ENCODE peak calls at places on chromosomes 13 and 19, in nine cellular contexts. H is T-helper 17 cell; N is germinal center; O is bronchial epithelial cell; C is left lobe of liver; T is GF-D8; U is endodermal cell; S is stimulated activated CD4-positive, alpha-beta T cell treated with anti-CD3 and anti-CD28 coated beads, TNF-alpha, amount 100 ng/mL, for 24 hours; A is hepatic stellate cell. Z is an unnamed sample.

GRCh38 chr13:96403241-96403640 is 313.3 kb downstream of the HS6ST3 start:
- DNase-seq in S (no peak), A (no peak), O (no peak), N (no peak), C (no peak), U (no peak), T (no peak), H (no peak), Z (no peak)

GRCh38 chr13:72788831-72789230 is 6.9 kb downstream of the PIBF1 start:
- DNase-seq in C (no peak), T (peak; percentile 18), A (no peak), U (no peak), N (no peak), H (no peak), O (no peak), S (no peak), Z (no peak)

GRCh38 chr19:3873151-3873550 is 4.3 kb upstream of the ZFR2 start:
- DNase-seq in S (no peak), C (no peak), N (no peak), O (no peak), H (no peak), T (no peak), U (no peak), A (no peak), Z (no peak)

GRCh38 chr13:30905932-30906383 is at the start of gene MEDAG:
- DNase-seq in U (no peak), T (no peak), S (no peak), N (no peak), H (no peak), A (peak; percentile 48), C (no peak), O (peak; percentile 18), Z (no peak)

GRCh38 chr19:50190439-50190891 is 13.0 kb upstream of the MYH14 start:
- DNase-seq in O (no peak), S (no peak), T (no peak), C (no peak), N (no peak), U (no peak), A (no peak), H (no peak), Z (no peak)

GRCh38 chr19:18021121-18021755 is 13.3 kb downstream of the ARRDC2 start:
- DNase-seq in N (no peak), U (no peak), O (peak; percentile 67), A (peak; percentile 90), T (no peak), S (peak; percentile 57), H (peak; percentile 70), C (peak; percentile 77), Z (no peak)

GRCh38 chr13:106416645-106417044 is 118.8 kb downstream of the EFNB2 start:
- DNase-seq in H (no peak), T (no peak), U (no peak), C (no peak), O (no peak), N (no peak), S (no peak), A (no peak), Z (no peak)

GRCh38 chr13:59172076-59172475 is 991.7 kb downstream of the DIAPH3 start:
- DNase-seq in U (no peak), O (no peak), T (no peak), N (no peak), C (no peak), A (no peak), S (no peak), H (no peak), Z (no peak)

GRCh38 chr13:28045861-28046260 is 54.5 kb downstream of the FLT3 start:
- DNase-seq in S (no peak), H (no peak), C (no peak), O (no peak), T (no peak), N (no peak), A (no peak), U (no peak), Z (no peak)

GRCh38 chr13:73336789-73337188 is 278.0 kb downstream of the KLF5 start:
- DNase-seq in H (no peak), N (no peak), O (peak; percentile 97), U (no peak), S (no peak), A (no peak), C (no peak), T (no peak), Z (no peak)

GRCh38 chr19:7909471-7910067 is 5.1 kb upstream of the TGFBR3L start:
- DNase-seq in S (no peak), C (no peak), U (no peak), H (no peak), N (no peak), T (no peak), A (no peak), O (no peak), Z (no peak)

GRCh38 chr13:29464105-29464679 is 131.3 kb downstream of the SLC7A1 start:
- DNase-seq in T (no peak), U (no peak), H (no peak), N (no peak), C (no peak), S (no peak), A (no peak), O (no peak), Z (no peak)

GRCh38 chr19:13015361-13016231 is 20.3 kb downstream of the NFIX start:
- DNase-seq in U (peak; percentile 59), C (no peak), N (no peak), H (no peak), O (no peak), S (no peak), T (no peak), A (no peak), Z (no peak)

GRCh38 chr13:101529419-101529818 is 76.9 kb downstream of the ITGBL1 start:
- DNase-seq in O (no peak), U (no peak), T (no peak), A (no peak), C (no peak), N (no peak), H (no peak), S (no peak), Z (no peak)

GRCh38 chr13:30744056-30744684 is 8.8 kb downstream of the ALOX5AP start:
- DNase-seq in S (peak; percentile 82), C (no peak), O (peak; percentile 51), T (peak; percentile 73), A (peak; percentile 24), U (no peak), H (peak; percentile 70), N (peak; percentile 47), Z (peak; percentile 78)

GRCh38 chr13:70505809-70506208 is 397.6 kb upstream of the KLHL1 start:
- DNase-seq in N (no peak), S (no peak), H (no peak), A (no peak), C (no peak), O (peak; percentile 31), U (no peak), T (no peak), Z (no peak)

GRCh38 chr19:56538761-56539263 is at the start of gene ZFP28:
- DNase-seq in N (peak; percentile 67), T (peak; percentile 44), U (peak; percentile 91), S (peak; percentile 69), C (peak; percentile 60), A (no peak), O (no peak), H (no peak), Z (no peak)

GRCh38 chr13:50518791-50519201 is 324.7 kb downstream of the DLEU7 start:
- DNase-seq in U (no peak), C (peak; percentile 79), A (no peak), S (no peak), T (no peak), H (no peak), N (no peak), O (no peak), Z (no peak)

GRCh38 chr19:49554701-49555181 is 25.6 kb downstream of the NOSIP start:
- DNase-seq in H (no peak), T (no peak), A (no peak), N (no peak), S (peak; percentile 60), O (peak; percentile 44), C (no peak), U (no peak), Z (no peak)

GRCh38 chr19:4015705-4016402 is 8.3 kb downstream of the PIAS4 start:
- DNase-seq in A (no peak), C (peak; percentile 45), H (no peak), N (no peak), T (no peak), O (no peak), S (no peak), U (no peak), Z (no peak)

GRCh38 chr19:36169084-36169760 is 17.0 kb upstream of the COX7A1 start:
- DNase-seq in C (no peak), A (no peak), S (no peak), T (no peak), H (no peak), O (no peak), N (no peak), U (no peak), Z (no peak)

GRCh38 chr13:112178769-112179168 is 111.8 kb downstream of the SOX1 start:
- DNase-seq in A (no peak), S (no peak), T (no peak), N (no peak), C (no peak), O (no peak), H (no peak), U (peak; percentile 23), Z (no peak)

GRCh38 chr13:74870865-74871264 is 611.1 kb downstream of the TBC1D4 start:
- DNase-seq in S (no peak), H (no peak), T (no peak), U (no peak), A (no peak), C (no peak), N (no peak), O (peak; percentile 91), Z (no peak)

GRCh38 chr19:18503337-18503970 is 18.4 kb downstream of the ELL start:
- DNase-seq in H (no peak), U (no peak), C (no peak), A (no peak), T (peak; percentile 15), N (no peak), S (no peak), O (no peak), Z (no peak)

GRCh38 chr13:112713517-112714253 is 23.8 kb downstream of the ATP11A start:
- DNase-seq in N (no peak), H (no peak), T (no peak), S (no peak), U (no peak), A (no peak), O (no peak), C (no peak), Z (no peak)